ENCODE peak calls at places on chromosomes 3 and 15, in six cellular contexts. One of them, this sample, is unnamed.

GRCh38 chr15:55546718-55547117 is 38.7 kb upstream of the DNAAF4 start:
- DNase-seq in stimulated activated CD4-positive, alpha-beta T cell treated with anti-CD3 and anti-CD28 coated beads, Interleukin-4, amount 100 ng/mL, for 24 hours: no peak
- DNase-seq in CD4-positive, alpha-beta T cell: no peak
- DNase-seq in DMS153: no peak
- DNase-seq in hypothalamus: no peak
- DNase-seq in HFF-Myc: no peak
- DNase-seq in this sample: no peak

GRCh38 chr15:76678766-76679165 is 226.4 kb downstream of the SCAPER start:
- DNase-seq in DMS153: no peak
- DNase-seq in HFF-Myc: no peak
- DNase-seq in hypothalamus: no peak
- DNase-seq in CD4-positive, alpha-beta T cell: no peak
- DNase-seq in stimulated activated CD4-positive, alpha-beta T cell treated with anti-CD3 and anti-CD28 coated beads, Interleukin-4, amount 100 ng/mL, for 24 hours: no peak
- DNase-seq in this sample: no peak

GRCh38 chr3:56424357-56424756 is 43.9 kb downstream of the ERC2 start:
- DNase-seq in HFF-Myc: peak; percentile 6
- DNase-seq in stimulated activated CD4-positive, alpha-beta T cell treated with anti-CD3 and anti-CD28 coated beads, Interleukin-4, amount 100 ng/mL, for 24 hours: no peak
- DNase-seq in CD4-positive, alpha-beta T cell: no peak
- DNase-seq in hypothalamus: no peak
- DNase-seq in DMS153: no peak
- DNase-seq in this sample: no peak

GRCh38 chr15:54481819-54482218 is 503.6 kb downstream of the UNC13C start:
- DNase-seq in CD4-positive, alpha-beta T cell: no peak
- DNase-seq in HFF-Myc: no peak
- DNase-seq in DMS153: no peak
- DNase-seq in stimulated activated CD4-positive, alpha-beta T cell treated with anti-CD3 and anti-CD28 coated beads, Interleukin-4, amount 100 ng/mL, for 24 hours: no peak
- DNase-seq in hypothalamus: no peak
- DNase-seq in this sample: no peak

GRCh38 chr3:135516143-135516542 is 449.4 kb upstream of the PPP2R3A start:
- DNase-seq in stimulated activated CD4-positive, alpha-beta T cell treated with anti-CD3 and anti-CD28 coated beads, Interleukin-4, amount 100 ng/mL, for 24 hours: no peak
- DNase-seq in CD4-positive, alpha-beta T cell: no peak
- DNase-seq in HFF-Myc: peak; percentile 6
- DNase-seq in hypothalamus: no peak
- DNase-seq in DMS153: no peak
- DNase-seq in this sample: no peak

GRCh38 chr15:31172606-31173005 is 71.1 kb upstream of the TRPM1 start:
- DNase-seq in stimulated activated CD4-positive, alpha-beta T cell treated with anti-CD3 and anti-CD28 coated beads, Interleukin-4, amount 100 ng/mL, for 24 hours: no peak
- DNase-seq in hypothalamus: no peak
- DNase-seq in DMS153: no peak
- DNase-seq in CD4-positive, alpha-beta T cell: no peak
- DNase-seq in HFF-Myc: no peak
- DNase-seq in this sample: no peak

GRCh38 chr3:140008693-140008980 is 73.7 kb downstream of the CLSTN2 start:
- DNase-seq in DMS153: no peak
- DNase-seq in CD4-positive, alpha-beta T cell: no peak
- DNase-seq in HFF-Myc: no peak
- DNase-seq in stimulated activated CD4-positive, alpha-beta T cell treated with anti-CD3 and anti-CD28 coated beads, Interleukin-4, amount 100 ng/mL, for 24 hours: no peak
- DNase-seq in hypothalamus: no peak
- DNase-seq in this sample: no peak

GRCh38 chr3:13174011-13174802 is 101.0 kb upstream of the IQSEC1 start:
- DNase-seq in hypothalamus: no peak
- DNase-seq in stimulated activated CD4-positive, alpha-beta T cell treated with anti-CD3 and anti-CD28 coated beads, Interleukin-4, amount 100 ng/mL, for 24 hours: no peak
- DNase-seq in CD4-positive, alpha-beta T cell: no peak
- DNase-seq in HFF-Myc: no peak
- DNase-seq in DMS153: no peak
- DNase-seq in this sample: no peak

GRCh38 chr15:67914537-67915373 is 74.9 kb upstream of the RNU6-1 start:
- DNase-seq in stimulated activated CD4-positive, alpha-beta T cell treated with anti-CD3 and anti-CD28 coated beads, Interleukin-4, amount 100 ng/mL, for 24 hours: no peak
- DNase-seq in HFF-Myc: peak; percentile 15
- DNase-seq in DMS153: peak; percentile 10
- DNase-seq in CD4-positive, alpha-beta T cell: no peak
- DNase-seq in hypothalamus: no peak
- DNase-seq in this sample: no peak

GRCh38 chr15:80913541-80913940 is 76.1 kb downstream of the MESD start:
- DNase-seq in stimulated activated CD4-positive, alpha-beta T cell treated with anti-CD3 and anti-CD28 coated beads, Interleukin-4, amount 100 ng/mL, for 24 hours: no peak
- DNase-seq in CD4-positive, alpha-beta T cell: no peak
- DNase-seq in DMS153: no peak
- DNase-seq in HFF-Myc: no peak
- DNase-seq in hypothalamus: no peak
- DNase-seq in this sample: no peak

GRCh38 chr15:75843618-75844610 is 667 bp downstream of the UBE2Q2 start:
- DNase-seq in stimulated activated CD4-positive, alpha-beta T cell treated with anti-CD3 and anti-CD28 coated beads, Interleukin-4, amount 100 ng/mL, for 24 hours: peak; percentile 44
- DNase-seq in hypothalamus: peak; percentile 34
- DNase-seq in HFF-Myc: no peak
- DNase-seq in CD4-positive, alpha-beta T cell: peak; percentile 43
- DNase-seq in DMS153: no peak
- DNase-seq in this sample: peak; percentile 83

GRCh38 chr15:72421484-72421883 is 23.4 kb downstream of the TMEM202 start:
- DNase-seq in HFF-Myc: no peak
- DNase-seq in hypothalamus: no peak
- DNase-seq in stimulated activated CD4-positive, alpha-beta T cell treated with anti-CD3 and anti-CD28 coated beads, Interleukin-4, amount 100 ng/mL, for 24 hours: no peak
- DNase-seq in DMS153: no peak
- DNase-seq in CD4-positive, alpha-beta T cell: no peak
- DNase-seq in this sample: no peak

GRCh38 chr3:51982352-51982837 is 940 bp upstream of the ACY1 start:
- DNase-seq in CD4-positive, alpha-beta T cell: no peak
- DNase-seq in hypothalamus: no peak
- DNase-seq in HFF-Myc: no peak
- DNase-seq in DMS153: peak; percentile 18
- DNase-seq in stimulated activated CD4-positive, alpha-beta T cell treated with anti-CD3 and anti-CD28 coated beads, Interleukin-4, amount 100 ng/mL, for 24 hours: peak; percentile 34
- DNase-seq in this sample: peak; percentile 68

GRCh38 chr15:58185439-58185838 is 47.3 kb downstream of the AQP9 start:
- DNase-seq in stimulated activated CD4-positive, alpha-beta T cell treated with anti-CD3 and anti-CD28 coated beads, Interleukin-4, amount 100 ng/mL, for 24 hours: no peak
- DNase-seq in DMS153: no peak
- DNase-seq in HFF-Myc: no peak
- DNase-seq in hypothalamus: no peak
- DNase-seq in CD4-positive, alpha-beta T cell: no peak
- DNase-seq in this sample: no peak

GRCh38 chr3:174285242-174285641 is 573.9 kb upstream of the NAALADL2 start:
- DNase-seq in DMS153: no peak
- DNase-seq in CD4-positive, alpha-beta T cell: no peak
- DNase-seq in hypothalamus: no peak
- DNase-seq in stimulated activated CD4-positive, alpha-beta T cell treated with anti-CD3 and anti-CD28 coated beads, Interleukin-4, amount 100 ng/mL, for 24 hours: no peak
- DNase-seq in HFF-Myc: no peak
- DNase-seq in this sample: no peak

GRCh38 chr15:65870889-65871533 is 1.7 kb downstream of the RAB11A start:
- DNase-seq in HFF-Myc: no peak
- DNase-seq in CD4-positive, alpha-beta T cell: no peak
- DNase-seq in hypothalamus: no peak
- DNase-seq in stimulated activated CD4-positive, alpha-beta T cell treated with anti-CD3 and anti-CD28 coated beads, Interleukin-4, amount 100 ng/mL, for 24 hours: no peak
- DNase-seq in DMS153: no peak
- DNase-seq in this sample: no peak

This sample was measured in stimulated activated effector memory CD8-positive, alpha-beta T cell treated with anti-CD3 and anti-CD28 coated beads, Interleukin-12 subunit alpha, Interleukin-12 subunit beta, amount 100 ng/mL, for 72 hours.